ENCODE peak calls at places on chromosomes 1 and 21, in nine cellular contexts. T is MM.1S, K is sigmoid colon, D is aorta, S is A673, E is PC-3, W is pancreas, B is uterus, G is tibial nerve. U is an unnamed sample.

GRCh38 chr1:64574301-64574700 is 104.4 kb downstream of the CACHD1 start:
- DNase-seq in D (no peak), B (no peak), K (no peak), T (no peak), E (peak; percentile 17), G (no peak), S (no peak), W (no peak), U (no peak)

GRCh38 chr1:228648647-228649383 is 86.5 kb upstream of the RHOU start:
- DNase-seq in S (no peak), D (no peak), E (peak; percentile 36), K (no peak), G (no peak), B (no peak), W (no peak), T (no peak), U (no peak)

GRCh38 chr1:185864331-185864730 is 130.1 kb downstream of the HMCN1 start:
- DNase-seq in S (no peak), K (no peak), E (no peak), B (no peak), D (no peak), G (no peak), W (no peak), T (no peak), U (no peak)

GRCh38 chr1:226862900-226863299 is 7.5 kb upstream of the PSEN2 start:
- DNase-seq in S (no peak), E (peak; percentile 63), B (no peak), D (no peak), W (no peak), G (no peak), K (no peak), T (no peak), U (no peak)

GRCh38 chr1:158563852-158564251 is 6.5 kb downstream of the OR6P1 start:
- DNase-seq in K (no peak), W (no peak), S (no peak), G (no peak), B (no peak), D (no peak), T (no peak), E (no peak), U (no peak)

GRCh38 chr1:15384301-15384901 is 25.3 kb upstream of the EFHD2 start:
- DNase-seq in G (no peak), S (peak; percentile 67), K (no peak), B (no peak), T (peak; percentile 58), E (no peak), W (no peak), D (no peak), U (no peak)

GRCh38 chr1:94727846-94728715 is 92.1 kb upstream of the SLC44A3 start:
- DNase-seq in K (no peak), W (no peak), B (no peak), E (peak; percentile 94), D (no peak), S (peak; percentile 57), G (peak; percentile 13), T (no peak), U (no peak)

GRCh38 chr1:172165403-172165802 is 255.1 kb upstream of the C1orf105 start:
- DNase-seq in T (no peak), D (no peak), K (no peak), W (no peak), S (no peak), B (no peak), G (no peak), E (no peak), U (no peak)

GRCh38 chr1:53091841-53092645 is 30.0 kb downstream of the PODN start:
- DNase-seq in D (no peak), E (peak; percentile 33), K (no peak), S (no peak), T (no peak), W (no peak), G (no peak), B (no peak), U (no peak)

GRCh38 chr1:46084553-46085448 is 47.6 kb downstream of the PIK3R3 start:
- DNase-seq in G (no peak), D (no peak), B (no peak), S (no peak), E (peak; percentile 70), T (no peak), K (no peak), W (no peak), U (no peak)

GRCh38 chr1:5821496-5822176 is 170.6 kb downstream of the NPHP4 start:
- DNase-seq in W (no peak), S (peak; percentile 56), B (no peak), E (no peak), K (no peak), G (no peak), D (no peak), T (no peak), U (no peak)

GRCh38 chr1:24861821-24862727 is 68.0 kb downstream of the RUNX3 start:
- DNase-seq in B (no peak), T (no peak), K (no peak), E (peak; percentile 52), G (no peak), S (no peak), D (peak; percentile 61), W (no peak), U (no peak)

GRCh38 chr21:44653123-44653522 is 1.3 kb downstream of the KRTAP12-4 start:
- DNase-seq in K (no peak), G (no peak), B (no peak), T (peak; percentile 40), E (no peak), W (no peak), D (no peak), S (no peak), U (no peak)

GRCh38 chr21:37452222-37452621 is 85.6 kb downstream of the DYRK1A start:
- DNase-seq in W (no peak), G (no peak), S (peak; percentile 57), D (no peak), T (no peak), K (no peak), B (no peak), E (no peak), U (no peak)

GRCh38 chr21:46097826-46098286 is at the start of gene COL6A2:
- DNase-seq in S (peak; percentile 54), W (peak; percentile 66), B (peak; percentile 85), D (peak; percentile 91), G (peak; percentile 59), K (peak; percentile 91), E (peak; percentile 75), T (no peak), U (peak; percentile 42)

GRCh38 chr1:56703747-56704146 is 58.6 kb downstream of the PRKAA2 start:
- DNase-seq in K (no peak), T (no peak), W (no peak), D (no peak), E (no peak), G (no peak), S (no peak), B (no peak), U (no peak)

GRCh38 chr1:213921352-213922111 is 66.2 kb upstream of the PROX1 start:
- DNase-seq in D (no peak), G (no peak), S (no peak), B (no peak), T (no peak), W (no peak), E (no peak), K (no peak), U (no peak)

GRCh38 chr1:183600136-183600535 is 9.9 kb upstream of the NCF2 start:
- DNase-seq in D (no peak), B (no peak), W (no peak), T (no peak), E (peak; percentile 49), G (peak; percentile 66), K (no peak), S (no peak), U (peak; percentile 6)

DNA sequence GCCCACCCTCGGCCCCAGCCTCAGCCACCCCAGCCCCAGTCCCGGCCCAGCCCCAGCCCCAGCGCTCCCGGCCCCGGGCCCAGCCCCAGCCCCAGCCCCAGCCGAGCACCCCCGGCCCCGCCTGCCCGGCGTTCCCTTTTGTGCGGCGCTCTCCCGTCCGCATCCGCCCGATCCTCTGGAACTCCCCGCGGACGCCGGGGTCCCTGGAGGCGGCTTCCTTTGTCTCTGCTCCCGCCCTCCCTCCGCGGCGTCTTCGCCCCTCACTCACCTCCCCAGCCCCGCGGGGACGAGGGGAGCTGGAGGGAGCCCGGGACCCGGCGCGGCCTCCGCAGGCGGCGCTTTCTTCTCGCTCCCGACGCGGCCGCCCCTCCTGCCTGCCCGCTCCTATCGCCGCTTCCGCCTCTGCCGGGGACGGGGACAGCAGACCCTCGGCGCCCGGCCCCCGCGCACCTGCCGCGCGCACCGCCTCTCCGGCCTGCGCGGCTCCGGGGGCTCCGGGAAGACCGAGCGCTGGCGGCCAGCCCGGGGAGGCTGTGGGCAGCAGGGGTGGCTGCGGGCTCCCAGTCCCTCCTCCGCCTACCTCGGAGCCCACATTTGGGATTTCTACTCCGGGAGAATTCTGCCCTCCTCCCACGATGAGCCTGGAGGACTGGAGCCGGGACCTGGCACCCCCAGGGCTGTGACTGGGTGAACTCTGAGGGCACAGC is 14.0 kb downstream of the AGRN start:
- DNase-seq in W (no peak), D (no peak), S (no peak), G (no peak), B (no peak), T (no peak), K (no peak), E (no peak), U (no peak)
- H3K4me3 ChIP-seq in W (peak overlapping the region; percentile 10), D (no peak overlapping the region), S (peak overlapping the region; percentile 48), G (peak overlapping the region; percentile 41), B (no peak overlapping the region), T (no peak overlapping the region), K (peak overlapping the region; percentile 55), E (no peak overlapping the region), U (no peak overlapping the region)

GRCh38 chr1:221632072-221632471 is 109.8 kb downstream of the DUSP10 start:
- DNase-seq in W (no peak), T (no peak), B (no peak), E (no peak), S (no peak), K (no peak), D (no peak), G (no peak), U (no peak)
- H3K4me1 ChIP-seq in W (no peaks in the 10 kb centered on the region), T (no peaks in the 10 kb centered on the region), B (no peaks in the 10 kb centered on the region), E (no peaks in the 10 kb centered on the region), S (no peaks in the 10 kb centered on the region), K (no peaks in the 10 kb centered on the region), D (no peaks in the 10 kb centered on the region), G (no peaks in the 10 kb centered on the region), U (no peaks in the 10 kb centered on the region)

GRCh38 chr1:194338241-194338948 is 1152.0 kb upstream of the B3GALT2 start:
- DNase-seq in G (no peak), T (no peak), S (no peak), K (no peak), W (no peak), D (no peak), B (no peak), E (peak; percentile 11), U (no peak)
- H3K27ac ChIP-seq in G (no peak overlapping the region), T (no peak overlapping the region), S (no peak overlapping the region), K (no peak overlapping the region), W (no peak overlapping the region), D (no peak overlapping the region), B (no peak overlapping the region), E (no peak overlapping the region), U (no peak overlapping the region)

DNA sequence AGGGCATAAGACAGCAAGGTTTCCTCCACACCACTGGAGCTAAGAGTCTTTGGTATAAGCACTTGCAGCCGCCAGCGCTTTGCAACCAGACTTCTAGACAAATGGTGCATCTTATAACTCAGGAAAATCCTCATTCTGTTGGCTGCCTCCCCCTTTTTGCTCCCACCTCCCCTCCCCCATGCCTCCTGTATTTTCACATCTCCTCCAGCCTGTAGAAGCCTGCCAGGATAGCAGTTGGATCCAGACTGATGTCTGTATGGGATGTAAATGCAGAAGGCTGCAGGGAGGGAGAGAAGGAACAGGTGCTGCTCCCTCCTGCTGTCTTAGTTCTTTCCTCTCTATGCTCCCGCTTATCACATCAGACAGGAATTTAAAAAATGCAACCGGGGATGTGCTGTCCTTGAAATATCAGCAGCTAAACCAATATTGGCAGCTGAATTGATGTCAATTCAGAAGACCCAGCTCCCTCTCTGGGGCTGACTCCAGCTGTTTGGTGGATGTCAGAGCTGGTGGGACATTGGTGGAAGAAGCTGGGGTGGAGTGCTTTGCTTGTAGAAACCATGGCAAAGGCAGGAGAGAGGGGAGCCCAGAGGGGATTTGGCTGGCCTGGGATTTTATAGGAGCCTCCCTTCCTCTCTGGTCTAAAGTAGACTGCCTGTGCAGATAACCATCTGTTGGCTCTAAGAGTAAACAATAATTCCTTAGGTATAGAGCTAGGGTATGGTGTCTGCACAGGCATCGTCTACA is 53.5 kb downstream of the NFASC start:
- DNase-seq in S (peak; percentile 10), G (no peak), W (no peak), B (no peak), E (peak; percentile 57), T (no peak), K (peak; percentile 50), D (no peak), U (no peak)
- H3K4me3 ChIP-seq in S (no peak overlapping the region), G (no peak overlapping the region), W (no peak overlapping the region), B (no peak overlapping the region), E (no peak overlapping the region), T (no peak overlapping the region), K (no peak overlapping the region), D (no peak overlapping the region), U (no peak overlapping the region)